ENCODE peak calls at places on chromosomes 11 and 22, in six cellular contexts. J, V, Z, A, H and S are unnamed samples.
A peak's percentile ranks its signal among the peaks of the same experiment; 100 is the strongest.

GRCh38 chr11:118321386-118322082 is 17.0 kb downstream of the CD3E start:
- DNase-seq in Z (no peak), J (no peak), A (peak; percentile 59), V (peak; percentile 36), H (no peak), S (no peak)

GRCh38 chr22:22520667-22521602 is 865 bp upstream of the ZNF280A start:
- DNase-seq in Z (no peak), A (no peak), J (no peak), V (peak; percentile 21), H (no peak), S (no peak)

GRCh38 chr11:122486793-122487495 is 168.6 kb upstream of the UBASH3B start:
- DNase-seq in A (no peak), J (no peak), H (no peak), Z (no peak), V (peak; percentile 38), S (no peak)

GRCh38 chr11:123054301-123055065 is 7.5 kb downstream of the HSPA8 start:
- DNase-seq in H (peak; percentile 67), J (no peak), A (peak; percentile 93), V (peak; percentile 75), Z (no peak), S (no peak)

GRCh38 chr11:32659672-32660071 is 76.0 kb downstream of the EIF3M start:
- DNase-seq in V (peak; percentile 17), J (no peak), A (peak; percentile 7), H (no peak), Z (no peak), S (no peak)

GRCh38 chr11:128422576-128423370 is 164.6 kb downstream of the ETS1 start:
- DNase-seq in H (no peak), A (peak; percentile 22), Z (peak; percentile 93), J (peak; percentile 77), V (no peak), S (no peak)

GRCh38 chr11:62337682-62338181 is 484 bp downstream of the ASRGL1 start:
- DNase-seq in Z (no peak), H (peak; percentile 36), A (peak; percentile 49), J (peak; percentile 4), V (peak; percentile 40), S (no peak)

GRCh38 chr11:23865341-23865975 is 631.4 kb upstream of the LUZP2 start:
- DNase-seq in A (no peak), H (no peak), J (no peak), Z (no peak), V (peak; percentile 55), S (no peak)

GRCh38 chr11:116808262-116809175 is 14.6 kb downstream of the APOA4 start:
- DNase-seq in J (no peak), H (no peak), V (peak; percentile 45), A (no peak), Z (no peak), S (no peak)